ENCODE peak calls at places on chromosomes 1 and 21, in seven cellular contexts. D is mesenchymal stem cell, Q is neuronal stem cell, N is H9, M is mesendoderm, Z is trophoblast cell, T is H1. O is an unnamed sample.

GRCh38 chr1:235113183-235113917 is 15.3 kb downstream of the TOMM20 start:
- DNase-seq in D (no peak), Q (no peak), N (no peak), M (no peak), Z (no peak), T (no peak), O (no peak)

GRCh38 chr1:111361761-111362160 is 65.8 kb downstream of the OVGP1 start:
- DNase-seq in D (no peak), Q (no peak), N (no peak), M (no peak), Z (no peak), T (no peak), O (no peak)

GRCh38 chr21:16046625-16047340 is 317.0 kb downstream of the USP25 start:
- DNase-seq in D (peak; percentile 1), Q (no peak), N (no peak), M (no peak), Z (no peak), T (no peak), O (peak; percentile 47)

GRCh38 chr1:81449786-81450185 is 350.9 kb upstream of the ADGRL2 start:
- DNase-seq in D (peak; percentile 45), Q (no peak), N (no peak), M (no peak), Z (no peak), T (no peak), O (peak; percentile 10)

GRCh38 chr1:113905435-113905861 is 322 bp downstream of the DCLRE1B start:
- DNase-seq in D (no peak), Q (no peak), N (peak; percentile 79), M (peak; percentile 84), Z (peak; percentile 7), T (no peak), O (no peak)

GRCh38 chr1:236699366-236699765 is 13.1 kb downstream of the ACTN2 start:
- DNase-seq in D (no peak), Q (no peak), N (no peak), M (no peak), Z (peak; percentile 17), T (no peak), O (peak; percentile 1)

GRCh38 chr1:69982992-69983391 is 222.4 kb downstream of the LRRC40 start:
- DNase-seq in D (peak; percentile 76), Q (no peak), N (no peak), M (no peak), Z (peak; percentile 4), T (no peak), O (peak; percentile 73)

GRCh38 chr1:19427087-19427781 is 58.1 kb downstream of the CAPZB start:
- DNase-seq in D (peak; percentile 90), Q (no peak), N (no peak), M (no peak), Z (no peak), T (no peak), O (peak; percentile 87)

GRCh38 chr1:52424238-52424637 is 19.8 kb downstream of the PRPF38A start:
- DNase-seq in D (peak; percentile 43), Q (no peak), N (no peak), M (no peak), Z (no peak), T (no peak), O (peak; percentile 13)

GRCh38 chr1:18038051-18038450 is 69.5 kb upstream of the IGSF21 start:
- DNase-seq in D (no peak), Q (no peak), N (no peak), M (no peak), Z (no peak), T (no peak), O (no peak)

GRCh38 chr1:64042331-64043100 is 160.9 kb upstream of the UBE2U start:
- DNase-seq in D (peak; percentile 73), Q (no peak), N (no peak), M (no peak), Z (peak; percentile 58), T (no peak), O (peak; percentile 98)

GRCh38 chr1:213689260-213689659 is 298.5 kb upstream of the PROX1 start:
- DNase-seq in D (no peak), Q (no peak), N (no peak), M (no peak), Z (no peak), T (no peak), O (no peak)

GRCh38 chr1:30422251-30422650 is 301.1 kb downstream of the MATN1 start:
- DNase-seq in D (no peak), Q (no peak), N (peak; percentile 16), M (no peak), Z (peak; percentile 49), T (no peak), O (no peak)

GRCh38 chr1:220498188-220498587 is 29.7 kb upstream of the MARK1 start:
- DNase-seq in D (no peak), Q (no peak), N (no peak), M (no peak), Z (peak; percentile 29), T (no peak), O (no peak)

GRCh38 chr1:169874229-169874628 is 19.5 kb downstream of the SCYL3 start:
- DNase-seq in D (peak; percentile 87), Q (no peak), N (no peak), M (no peak), Z (no peak), T (no peak), O (peak; percentile 84)

GRCh38 chr1:11841245-11842153 is 6.1 kb downstream of the NPPA start:
- DNase-seq in D (no peak), Q (no peak), N (no peak), M (no peak), Z (no peak), T (no peak), O (peak; percentile 12)

GRCh38 chr1:30765610-30766434 is 8.2 kb upstream of the LAPTM5 start:
- DNase-seq in D (no peak), Q (no peak), N (no peak), M (no peak), Z (peak; percentile 25), T (no peak), O (no peak)

GRCh38 chr1:43753422-43753821 is 46.1 kb downstream of the ST3GAL3 start:
- DNase-seq in D (no peak), Q (no peak), N (no peak), M (no peak), Z (no peak), T (no peak), O (no peak)
- H3K4ac ChIP-seq in D (no peak overlapping the region), Q (no peak overlapping the region), N (no peak overlapping the region), M (no peak overlapping the region), Z (no peak overlapping the region), T (no peak overlapping the region), O (no peak overlapping the region)

DNA sequence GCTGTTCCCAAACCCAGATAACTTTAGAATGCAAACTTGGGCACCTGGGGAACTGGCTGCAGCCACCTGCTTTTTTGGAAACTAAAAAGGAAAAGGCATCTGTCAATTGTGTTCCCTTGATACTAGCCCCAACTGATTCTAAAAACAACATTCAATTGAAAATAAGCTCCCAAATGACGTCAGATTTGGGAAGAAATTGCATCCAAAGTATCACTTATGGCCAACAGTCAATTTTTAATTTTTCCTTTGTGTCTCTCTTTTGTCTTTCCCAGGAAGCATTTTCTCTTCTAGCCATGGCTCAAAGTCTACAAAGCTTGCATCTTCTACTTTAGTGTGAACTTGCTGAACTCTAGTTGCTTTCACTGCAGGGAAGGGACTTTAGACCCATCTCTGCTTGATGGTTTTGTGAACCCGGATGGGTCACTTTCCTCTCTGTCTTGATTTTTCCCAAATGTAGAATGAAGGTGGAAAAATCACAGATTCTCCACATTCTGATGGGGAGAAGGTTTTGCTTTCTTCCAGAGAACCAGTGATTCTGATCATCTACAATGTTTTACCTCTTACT is 402.3 kb upstream of the USP24 start:
- DNase-seq in D (no peak), Q (no peak), N (no peak), M (no peak), Z (no peak), T (no peak), O (no peak)
- H3K4ac ChIP-seq in D (no peak overlapping the region), Q (no peak overlapping the region), N (no peak overlapping the region), M (no peak overlapping the region), Z (no peak overlapping the region), T (no peak overlapping the region), O (no peak overlapping the region)

GRCh38 chr1:225396357-225396756 is 31.5 kb downstream of the LBR start:
- DNase-seq in D (no peak), Q (no peak), N (no peak), M (no peak), Z (no peak), T (no peak), O (no peak)
- H3K4ac ChIP-seq in D (no peak overlapping the region), Q (no peak overlapping the region), N (no peak overlapping the region), M (no peak overlapping the region), Z (no peak overlapping the region), T (no peak overlapping the region), O (no peak overlapping the region)

GRCh38 chr1:230898144-230898543 is 29.8 kb upstream of the C1orf198 start:
- DNase-seq in D (no peak), Q (no peak), N (no peak), M (no peak), Z (no peak), T (no peak), O (no peak)

GRCh38 chr1:230896719-230897118 is 28.4 kb upstream of the C1orf198 start:
- DNase-seq in D (no peak), Q (no peak), N (no peak), M (no peak), Z (no peak), T (no peak), O (peak; percentile 24)

GRCh38 chr1:230899845-230900251 is 31.5 kb upstream of the C1orf198 start:
- DNase-seq in D (peak; percentile 49), Q (no peak), N (no peak), M (no peak), Z (peak; percentile 77), T (no peak), O (peak; percentile 89)

GRCh38 chr1:230900984-230901383 is 32.7 kb upstream of the C1orf198 start:
- DNase-seq in D (no peak), Q (no peak), N (no peak), M (no peak), Z (no peak), T (no peak), O (no peak)

GRCh38 chr1:230898748-230899147 is 30.4 kb upstream of the C1orf198 start:
- DNase-seq in D (no peak), Q (no peak), N (no peak), M (no peak), Z (no peak), T (no peak), O (no peak)
- H3K4ac ChIP-seq in D (no peak overlapping the region), Q (no peak overlapping the region), N (no peak overlapping the region), M (no peak overlapping the region), Z (no peak overlapping the region), T (no peak overlapping the region), O (peak overlapping the region; percentile 54)

GRCh38 chr1:206909167-206909882 is 12.1 kb downstream of the IL24 start:
- DNase-seq in D (no peak), Q (no peak), N (peak; percentile 80), M (peak; percentile 59), Z (peak; percentile 49), T (no peak), O (no peak)
- H3K4ac ChIP-seq in D (no peak overlapping the region), Q (no peak overlapping the region), N (no peak overlapping the region), M (no peak overlapping the region), Z (no peak overlapping the region), T (no peak overlapping the region), O (peak overlapping the region; percentile 77)

GRCh38 chr1:7972285-7972684 is 10.8 kb downstream of the PARK7 start:
- DNase-seq in D (no peak), Q (no peak), N (no peak), M (no peak), Z (no peak), T (no peak), O (no peak)
- H3K4ac ChIP-seq in D (no peak overlapping the region), Q (no peak overlapping the region), N (no peak overlapping the region), M (no peak overlapping the region), Z (no peak overlapping the region), T (no peak overlapping the region), O (no peak overlapping the region)